ENCODE peak calls at places on chromosomes 16 and 17, in four cellular contexts. One of them, this sample, is unnamed.

GRCh38 chr17:51682115-51682514 is 421.8 kb downstream of the UTP18 start:
- DNase-seq in H1: no peak
- DNase-seq in HepG2: no peak
- DNase-seq in GM12878: no peak
- DNase-seq in this sample: no peak

GRCh38 chr16:30184430-30185140 is 1.2 kb downstream of the CORO1A start:
- DNase-seq in H1: peak
- DNase-seq in HepG2: no peak
- DNase-seq in GM12878: peak
- DNase-seq in this sample: peak

GRCh38 chr17:27495460-27495859 is 39.2 kb downstream of the KSR1 start:
- DNase-seq in HepG2: no peak
- DNase-seq in GM12878: no peak
- DNase-seq in H1: no peak
- DNase-seq in this sample: no peak

GRCh38 chr16:89534147-89534788 is 26.1 kb downstream of the SPG7 start:
- DNase-seq in GM12878: no peak
- DNase-seq in H1: no peak
- DNase-seq in HepG2: no peak
- DNase-seq in this sample: no peak

GRCh38 chr17:72942594-72942993 is 149.9 kb downstream of the SLC39A11 start:
- DNase-seq in GM12878: no peak
- DNase-seq in HepG2: no peak
- DNase-seq in H1: no peak
- DNase-seq in this sample: no peak

GRCh38 chr16:89476379-89476778 is 14.0 kb downstream of the ANKRD11 start:
- DNase-seq in H1: no peak
- DNase-seq in HepG2: no peak
- DNase-seq in GM12878: no peak
- DNase-seq in this sample: no peak

GRCh38 chr16:56911771-56912541 is 20.0 kb upstream of the HERPUD1 start:
- DNase-seq in GM12878: peak
- DNase-seq in H1: no peak
- DNase-seq in HepG2: no peak
- DNase-seq in this sample: no peak

GRCh38 chr16:54284931-54285413 is 1.6 kb downstream of the IRX3 start:
- DNase-seq in GM12878: no peak
- DNase-seq in H1: peak
- DNase-seq in HepG2: no peak
- DNase-seq in this sample: peak

GRCh38 chr16:75322706-75323105 is 71.3 kb upstream of the BCAR1 start:
- DNase-seq in GM12878: no peak
- DNase-seq in H1: no peak
- DNase-seq in HepG2: no peak
- DNase-seq in this sample: no peak

GRCh38 chr17:82065193-82065637 is 389 bp downstream of the DUS1L start:
- DNase-seq in GM12878: no peak
- DNase-seq in HepG2: no peak
- DNase-seq in H1: no peak
- DNase-seq in this sample: no peak

GRCh38 chr16:80682435-80683070 is 121.8 kb downstream of the CDYL2 start:
- DNase-seq in GM12878: no peak
- DNase-seq in H1: no peak
- DNase-seq in HepG2: no peak
- DNase-seq in this sample: no peak

GRCh38 chr16:84836234-84836647 is 16.5 kb downstream of the CRISPLD2 start:
- DNase-seq in HepG2: no peak
- DNase-seq in H1: peak
- DNase-seq in GM12878: no peak
- DNase-seq in this sample: peak

GRCh38 chr16:47779201-47780016 is 318.3 kb downstream of the PHKB start:
- DNase-seq in HepG2: no peak
- DNase-seq in H1: peak
- DNase-seq in GM12878: peak
- DNase-seq in this sample: no peak

GRCh38 chr16:79267146-79267545 is 333.4 kb downstream of the MAF start:
- DNase-seq in HepG2: no peak
- DNase-seq in H1: no peak
- DNase-seq in GM12878: no peak
- DNase-seq in this sample: no peak

GRCh38 chr16:68227183-68227793 is 8.6 kb downstream of the ESRP2 start:
- DNase-seq in HepG2: no peak
- DNase-seq in GM12878: peak
- DNase-seq in H1: no peak
- DNase-seq in this sample: peak

GRCh38 chr17:1241904-1242303 is 28.3 kb upstream of the BHLHA9 start:
- DNase-seq in HepG2: no peak
- DNase-seq in GM12878: no peak
- DNase-seq in H1: no peak
- DNase-seq in this sample: peak

GRCh38 chr17:52790359-52790955 is 631.9 kb upstream of the CA10 start:
- DNase-seq in HepG2: no peak
- DNase-seq in GM12878: no peak
- DNase-seq in H1: no peak
- DNase-seq in this sample: no peak

GRCh38 chr16:56260378-56260987 is 69.2 kb downstream of the GNAO1 start:
- DNase-seq in HepG2: no peak
- DNase-seq in GM12878: no peak
- DNase-seq in H1: no peak
- DNase-seq in this sample: no peak

GRCh38 chr16:68369697-68370096 is 58.9 kb downstream of the PRMT7 start:
- DNase-seq in H1: no peak
- DNase-seq in GM12878: peak
- DNase-seq in HepG2: no peak
- DNase-seq in this sample: no peak

DNA sequence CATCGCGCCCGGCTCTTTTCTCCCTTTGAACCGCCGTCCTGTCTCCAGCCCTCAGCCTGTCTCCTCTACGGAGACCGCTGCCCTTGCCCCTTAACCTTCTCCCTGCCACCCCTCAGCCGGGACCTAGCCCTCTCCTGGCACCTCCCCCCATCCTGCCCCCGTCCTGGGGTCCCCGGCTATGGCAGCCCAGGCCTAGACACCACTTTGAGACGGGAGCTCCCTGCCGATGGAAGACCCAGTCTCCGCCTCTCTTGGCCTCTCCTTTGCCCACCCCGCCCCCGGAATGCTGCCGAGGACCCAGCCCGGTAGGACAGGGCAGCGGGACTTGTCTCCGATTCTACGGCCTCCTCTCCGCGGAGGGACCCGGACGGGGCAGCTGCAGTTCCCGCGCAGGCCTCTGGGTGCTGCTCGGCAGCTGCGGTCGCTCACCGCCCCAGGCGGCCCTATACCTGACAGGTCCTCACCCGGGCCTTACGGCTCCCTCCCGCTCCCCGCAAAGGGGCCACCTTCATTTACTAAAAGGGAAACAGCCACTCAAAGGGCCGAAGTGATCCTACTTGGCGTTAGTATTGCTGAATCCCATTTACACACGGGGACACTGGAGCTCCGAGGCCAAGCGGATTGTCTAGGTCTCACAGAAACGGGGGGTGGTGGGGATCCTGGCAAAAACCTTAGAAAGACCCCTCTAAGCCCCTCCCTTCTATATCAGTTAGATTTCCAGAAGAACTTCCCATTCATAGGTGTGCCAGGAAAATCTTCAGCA is 32.6 kb upstream of the TAC4 start:
- DNase-seq in H1: peak
- DNase-seq in HepG2: peak
- DNase-seq in GM12878: no peak
- DNase-seq in this sample: peak
- H3K4me3 ChIP-seq in H1: peak
- H3K4me3 ChIP-seq in HepG2: no peak
- H3K4me3 ChIP-seq in GM12878: no peak
- H3K4me3 ChIP-seq in this sample: peak

GRCh38 chr16:69181-69580 is 3.2 kb downstream of the RHBDF1 start:
- DNase-seq in HepG2: no peak
- DNase-seq in GM12878: no peak
- DNase-seq in H1: no peak
- DNase-seq in this sample: no peak

GRCh38 chr16:71210-71539 is 1.3 kb downstream of the RHBDF1 start:
- DNase-seq in HepG2: no peak
- DNase-seq in H1: no peak
- DNase-seq in GM12878: no peak
- DNase-seq in this sample: no peak

GRCh38 chr16:74025-74424 is 1.6 kb upstream of the RHBDF1 start:
- DNase-seq in H1: no peak
- DNase-seq in HepG2: no peak
- DNase-seq in GM12878: no peak
- DNase-seq in this sample: no peak

GRCh38 chr16:72561-73537 is at the start of gene RHBDF1:
- DNase-seq in H1: peak
- DNase-seq in HepG2: no peak
- DNase-seq in GM12878: no peak
- DNase-seq in this sample: peak

GRCh38 chr16:71540-72341 is 690 bp downstream of the RHBDF1 start:
- DNase-seq in H1: peak
- DNase-seq in HepG2: peak
- DNase-seq in GM12878: no peak
- DNase-seq in this sample: peak
- H3K9ac ChIP-seq in H1: peak
- H3K9ac ChIP-seq in HepG2: peak
- H3K9ac ChIP-seq in GM12878: no peak
- H3K9ac ChIP-seq in this sample: peak

GRCh38 chr16:50373345-50373701 is 4.5 kb upstream of the BRD7 start:
- DNase-seq in H1: no peak
- DNase-seq in HepG2: no peak
- DNase-seq in GM12878: no peak
- DNase-seq in this sample: no peak

GRCh38 chr16:50373780-50374179 is 5.0 kb upstream of the BRD7 start:
- DNase-seq in HepG2: no peak
- DNase-seq in GM12878: no peak
- DNase-seq in H1: no peak
- DNase-seq in this sample: no peak

GRCh38 chr16:50371036-50371716 is 2.4 kb upstream of the BRD7 start:
- DNase-seq in HepG2: peak
- DNase-seq in GM12878: no peak
- DNase-seq in H1: no peak
- DNase-seq in this sample: no peak

GRCh38 chr16:50371936-50372595 is 3.3 kb upstream of the BRD7 start:
- DNase-seq in GM12878: no peak
- DNase-seq in H1: no peak
- DNase-seq in HepG2: peak
- DNase-seq in this sample: peak

GRCh38 chr16:50372611-50373344 is 4.0 kb upstream of the BRD7 start:
- DNase-seq in HepG2: peak
- DNase-seq in GM12878: no peak
- DNase-seq in H1: no peak
- DNase-seq in this sample: peak
- TF ChIP-seq TCF12 in HepG2: no peak
- TF ChIP-seq TCF12 in GM12878: no peak
- TF ChIP-seq TCF12 in H1: no peak
- TF ChIP-seq TCF12 in this sample: peak

DNA sequence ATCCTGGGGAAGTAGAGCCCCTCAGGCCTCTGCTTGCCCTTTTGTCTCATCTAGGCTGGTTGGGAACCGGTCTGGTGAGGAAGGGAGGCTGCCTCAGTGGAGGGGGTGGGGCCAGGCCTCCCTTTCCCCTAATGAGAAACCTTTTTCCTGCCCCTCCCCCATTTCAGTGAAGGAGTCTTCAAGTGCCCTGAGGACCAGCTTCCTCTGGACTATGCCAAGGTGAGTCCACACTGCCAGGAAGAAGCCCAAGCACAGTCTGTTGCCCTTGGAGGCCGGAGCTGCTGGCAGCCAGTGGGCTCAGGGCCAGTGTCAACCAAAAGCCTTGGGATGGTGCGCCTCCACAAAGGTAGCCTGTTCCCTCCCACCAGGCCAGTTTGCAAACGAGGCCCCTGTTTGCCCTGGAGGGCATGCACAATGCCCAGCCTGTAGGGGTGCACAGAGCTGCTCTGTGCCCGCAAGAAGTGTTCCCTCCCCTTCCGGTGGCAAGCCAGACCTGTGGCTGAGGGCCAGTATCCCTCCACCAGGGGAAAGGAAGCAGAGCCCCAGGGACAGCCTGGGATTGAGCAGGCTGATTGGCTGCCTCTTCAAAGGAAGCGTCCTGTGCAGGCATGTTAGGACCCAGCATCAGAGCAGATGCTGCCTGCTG is 3.4 kb downstream of the TRAF4 start:
- DNase-seq in H1: no peak
- DNase-seq in HepG2: no peak
- DNase-seq in GM12878: no peak
- DNase-seq in this sample: no peak
- H3K4me3 ChIP-seq in H1: peak
- H3K4me3 ChIP-seq in HepG2: no peak
- H3K4me3 ChIP-seq in GM12878: peak
- H3K4me3 ChIP-seq in this sample: no peak

This sample was measured in SK-N-SH.